ENCODE peak calls at places on chromosome 7, in six cellular contexts. Y is suprapubic skin, G is adrenal gland, D is heart left ventricle, L is esophagus squamous epithelium, P is uterus. M is an unnamed sample.

GRCh38 chr7:113912881-113913280 is 5.9 kb downstream of the PPP1R3A start:
- DNase-seq in P (no peak), G (no peak), D (peak), Y (no peak), L (no peak), M (no peak)

GRCh38 chr7:30727061-30727945 is 24.6 kb upstream of the INMT start:
- DNase-seq in P (no peak), Y (no peak), L (no peak), G (no peak), D (no peak), M (no peak)

GRCh38 chr7:47757946-47758371 is 176.0 kb upstream of the TNS3 start:
- DNase-seq in P (peak), G (peak), Y (peak), D (peak), L (no peak), M (peak)

GRCh38 chr7:94445696-94446194 is 51.0 kb downstream of the COL1A2 start:
- DNase-seq in L (no peak), G (no peak), P (no peak), D (no peak), Y (no peak), M (no peak)

GRCh38 chr7:151697515-151697895 is 177.8 kb upstream of the RHEB start:
- DNase-seq in L (no peak), P (no peak), D (no peak), G (no peak), Y (no peak), M (no peak)

GRCh38 chr7:4748267-4748666 is 27.2 kb upstream of the AP5Z1 start:
- DNase-seq in L (no peak), P (no peak), G (no peak), Y (no peak), D (no peak), M (no peak)

GRCh38 chr7:45700556-45700955 is 126.4 kb downstream of the ADCY1 start:
- DNase-seq in Y (peak), L (no peak), P (peak), G (no peak), D (no peak), M (no peak)

GRCh38 chr7:37916017-37916672 is 472 bp downstream of the SFRP4 start:
- DNase-seq in D (peak), G (no peak), Y (no peak), P (peak), L (no peak), M (no peak)

GRCh38 chr7:79531116-79531515 is 77.6 kb upstream of the MAGI2 start:
- DNase-seq in Y (no peak), L (no peak), P (no peak), G (no peak), D (no peak), M (no peak)

GRCh38 chr7:106863216-106863997 is 1.7 kb upstream of the PIK3CG start:
- DNase-seq in D (no peak), G (no peak), Y (no peak), L (no peak), P (no peak), M (no peak)

GRCh38 chr7:106864298-106865081 is 592 bp upstream of the PIK3CG start:
- DNase-seq in L (no peak), P (no peak), Y (no peak), D (no peak), G (no peak), M (no peak)

GRCh38 chr7:106867641-106868351 is 2.7 kb downstream of the PIK3CG start:
- DNase-seq in Y (no peak), P (no peak), L (no peak), D (no peak), G (no peak), M (no peak)

GRCh38 chr7:106866298-106867281 is 1.5 kb downstream of the PIK3CG start:
- DNase-seq in G (no peak), P (no peak), Y (no peak), D (no peak), L (no peak), M (no peak)

GRCh38 chr7:106865130-106866115 is at the start of gene PIK3CG:
- DNase-seq in Y (no peak), P (no peak), D (no peak), L (no peak), G (no peak), M (no peak)
- TF ChIP-seq POLR2A in Y (no peak), P (no peak), D (no peak), L (no peak), G (no peak), M (no peak)

DNA sequence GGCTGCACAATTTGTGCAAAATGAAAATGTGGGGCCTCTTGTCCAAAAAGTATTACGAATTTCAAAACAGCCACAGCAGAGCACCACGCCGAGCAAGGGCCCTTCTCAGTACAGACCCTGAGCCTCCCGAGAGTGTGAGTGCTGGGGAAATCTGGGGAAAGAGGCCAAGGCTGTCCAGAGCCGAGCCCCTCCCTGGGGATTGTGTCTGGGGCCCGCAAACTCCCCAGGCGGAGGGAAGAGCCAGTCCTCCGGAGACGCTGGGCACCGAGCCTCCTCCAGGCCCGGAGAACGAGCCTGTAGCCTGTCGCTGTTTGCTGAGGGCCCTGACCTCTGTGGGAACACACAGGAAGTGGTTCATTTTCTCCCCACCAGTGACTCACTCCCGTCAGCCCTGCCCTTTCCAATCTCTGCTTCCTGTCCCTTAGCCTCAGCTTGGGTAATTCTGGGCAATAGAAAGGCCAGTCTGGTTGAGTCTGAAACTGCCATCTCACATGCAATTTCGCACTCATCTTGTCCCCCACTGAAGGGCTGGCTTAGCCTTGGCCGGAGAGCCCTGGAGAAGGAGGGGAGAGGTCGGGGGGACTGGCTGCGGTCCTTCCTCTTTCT is 19.5 kb upstream of the GNA12 start:
- DNase-seq in G (peak), D (peak), P (peak), Y (no peak), L (peak), M (no peak)
- TF ChIP-seq POLR2A in G (peak), D (no peak), P (peak), Y (no peak), L (no peak), M (no peak)

GRCh38 chr7:35037211-35037525 is at the start of gene DPY19L1:
- DNase-seq in G (no peak), L (no peak), Y (no peak), D (no peak), P (no peak), M (no peak)
- TF ChIP-seq POLR2A in G (no peak), L (no peak), Y (no peak), D (no peak), P (peak), M (peak)

GRCh38 chr7:1758859-1759521 is 88.9 kb downstream of the ELFN1 start:
- DNase-seq in D (peak), P (no peak), L (no peak), Y (peak), G (no peak), M (no peak)

GRCh38 chr7:1765336-1765735 is 95.3 kb downstream of the ELFN1 start:
- DNase-seq in P (no peak), Y (peak), G (no peak), D (no peak), L (no peak), M (no peak)

GRCh38 chr7:1762238-1762945 is 92.3 kb downstream of the ELFN1 start:
- DNase-seq in G (no peak), Y (peak), P (no peak), L (no peak), D (no peak), M (no peak)

GRCh38 chr7:1761097-1761496 is 91.0 kb downstream of the ELFN1 start:
- DNase-seq in P (no peak), L (no peak), D (no peak), G (no peak), Y (peak), M (no peak)

GRCh38 chr7:1763033-1763432 is 93.0 kb downstream of the ELFN1 start:
- DNase-seq in D (no peak), P (no peak), G (no peak), Y (no peak), L (no peak), M (no peak)
- TF ChIP-seq POLR2A in D (no peak), P (no peak), G (no peak), Y (no peak), L (no peak), M (no peak)